ENCODE peak calls at places on chromosomes 6 and 20, in six cellular contexts. One of them, this sample, is unnamed.

GRCh38 chr6:132816665-132817064 is 2.3 kb downstream of the RPS12 start:
- DNase-seq in NCI-H774: no peak
- DNase-seq in posterior cingulate gyrus: no peak
- DNase-seq in RPMI8226: no peak
- DNase-seq in COR-L47: no peak
- DNase-seq in activated CD4-positive, alpha-beta T cell treated with anti-CD3 and anti-CD28 coated beads for 1 hour: no peak
- DNase-seq in this sample: no peak

GRCh38 chr20:62288535-62289105 is 14.2 kb upstream of the ADRM1 start:
- DNase-seq in NCI-H774: no peak
- DNase-seq in posterior cingulate gyrus: no peak
- DNase-seq in RPMI8226: no peak
- DNase-seq in COR-L47: no peak
- DNase-seq in activated CD4-positive, alpha-beta T cell treated with anti-CD3 and anti-CD28 coated beads for 1 hour: no peak
- DNase-seq in this sample: no peak

GRCh38 chr20:58485326-58485725 is 29.9 kb downstream of the APCDD1L start:
- DNase-seq in NCI-H774: no peak
- DNase-seq in posterior cingulate gyrus: no peak
- DNase-seq in RPMI8226: no peak
- DNase-seq in COR-L47: no peak
- DNase-seq in activated CD4-positive, alpha-beta T cell treated with anti-CD3 and anti-CD28 coated beads for 1 hour: no peak
- DNase-seq in this sample: no peak

GRCh38 chr6:143290206-143290605 is 160.3 kb downstream of the ADAT2 start:
- DNase-seq in NCI-H774: no peak
- DNase-seq in posterior cingulate gyrus: no peak
- DNase-seq in RPMI8226: no peak
- DNase-seq in COR-L47: no peak
- DNase-seq in activated CD4-positive, alpha-beta T cell treated with anti-CD3 and anti-CD28 coated beads for 1 hour: no peak
- DNase-seq in this sample: no peak

GRCh38 chr6:155419161-155419560 is 36.5 kb downstream of the NOX3 start:
- DNase-seq in NCI-H774: no peak
- DNase-seq in posterior cingulate gyrus: no peak
- DNase-seq in RPMI8226: no peak
- DNase-seq in COR-L47: no peak
- DNase-seq in activated CD4-positive, alpha-beta T cell treated with anti-CD3 and anti-CD28 coated beads for 1 hour: no peak
- DNase-seq in this sample: no peak

GRCh38 chr20:11740975-11741374 is 176.7 kb upstream of the BTBD3 start:
- DNase-seq in NCI-H774: no peak
- DNase-seq in posterior cingulate gyrus: no peak
- DNase-seq in RPMI8226: no peak
- DNase-seq in COR-L47: no peak
- DNase-seq in activated CD4-positive, alpha-beta T cell treated with anti-CD3 and anti-CD28 coated beads for 1 hour: no peak
- DNase-seq in this sample: no peak

GRCh38 chr6:40998661-40999060 is 40.4 kb downstream of the UNC5CL start:
- DNase-seq in NCI-H774: no peak
- DNase-seq in posterior cingulate gyrus: no peak
- DNase-seq in RPMI8226: no peak
- DNase-seq in COR-L47: no peak
- DNase-seq in activated CD4-positive, alpha-beta T cell treated with anti-CD3 and anti-CD28 coated beads for 1 hour: no peak
- DNase-seq in this sample: no peak

GRCh38 chr6:143822584-143823024 is 20.5 kb upstream of the LTV1 start:
- DNase-seq in NCI-H774: no peak
- DNase-seq in posterior cingulate gyrus: no peak
- DNase-seq in RPMI8226: no peak
- DNase-seq in COR-L47: no peak
- DNase-seq in activated CD4-positive, alpha-beta T cell treated with anti-CD3 and anti-CD28 coated beads for 1 hour: no peak
- DNase-seq in this sample: no peak

GRCh38 chr6:165880721-165881120 is 217.7 kb upstream of the PDE10A start:
- DNase-seq in NCI-H774: no peak
- DNase-seq in posterior cingulate gyrus: no peak
- DNase-seq in RPMI8226: no peak
- DNase-seq in COR-L47: no peak
- DNase-seq in activated CD4-positive, alpha-beta T cell treated with anti-CD3 and anti-CD28 coated beads for 1 hour: no peak
- DNase-seq in this sample: no peak

GRCh38 chr6:17204548-17204947 is 76.6 kb upstream of the RBM24 start:
- DNase-seq in NCI-H774: no peak
- DNase-seq in posterior cingulate gyrus: no peak
- DNase-seq in RPMI8226: no peak
- DNase-seq in COR-L47: no peak
- DNase-seq in activated CD4-positive, alpha-beta T cell treated with anti-CD3 and anti-CD28 coated beads for 1 hour: no peak
- DNase-seq in this sample: no peak